ENCODE peak calls at places on chromosome 4, in ten cellular contexts. One of them, this sample, is unnamed.

GRCh38 chr4:72318771-72319170 is 250.2 kb downstream of the ADAMTS3 start:
- DNase-seq in GM04503: no peak
- DNase-seq in NCI-H748 treated with DMSO at 0.1 percent for 48 hours: no peak
- DNase-seq in body of pancreas: no peak
- DNase-seq in stimulated activated CD4-positive, alpha-beta T cell treated with anti-CD3 and anti-CD28 coated beads, Interleukin-1b, Interleukin-23, amount 100 ng/mL, for 24 hours: no peak
- DNase-seq in fibroblast of pulmonary artery: no peak
- DNase-seq in amygdala: no peak
- DNase-seq in HS-5: no peak
- DNase-seq in choroid plexus epithelial cell: no peak
- DNase-seq in GDM1: no peak
- DNase-seq in this sample: no peak

GRCh38 chr4:6112606-6113290 is 87.6 kb downstream of the JAKMIP1 start:
- DNase-seq in fibroblast of pulmonary artery: no peak
- DNase-seq in HS-5: no peak
- DNase-seq in body of pancreas: no peak
- DNase-seq in GDM1: no peak
- DNase-seq in NCI-H748 treated with DMSO at 0.1 percent for 48 hours: no peak
- DNase-seq in amygdala: no peak
- DNase-seq in stimulated activated CD4-positive, alpha-beta T cell treated with anti-CD3 and anti-CD28 coated beads, Interleukin-1b, Interleukin-23, amount 100 ng/mL, for 24 hours: no peak
- DNase-seq in GM04503: no peak
- DNase-seq in choroid plexus epithelial cell: no peak
- DNase-seq in this sample: no peak

GRCh38 chr4:56817840-56818491 is 3.5 kb downstream of the SPINK2 start:
- DNase-seq in fibroblast of pulmonary artery: no peak
- DNase-seq in HS-5: no peak
- DNase-seq in GM04503: no peak
- DNase-seq in choroid plexus epithelial cell: no peak
- DNase-seq in GDM1: no peak
- DNase-seq in NCI-H748 treated with DMSO at 0.1 percent for 48 hours: no peak
- DNase-seq in amygdala: no peak
- DNase-seq in body of pancreas: no peak
- DNase-seq in stimulated activated CD4-positive, alpha-beta T cell treated with anti-CD3 and anti-CD28 coated beads, Interleukin-1b, Interleukin-23, amount 100 ng/mL, for 24 hours: no peak
- DNase-seq in this sample: no peak

GRCh38 chr4:187602339-187603092 is 393.1 kb upstream of the ZFP42 start:
- DNase-seq in stimulated activated CD4-positive, alpha-beta T cell treated with anti-CD3 and anti-CD28 coated beads, Interleukin-1b, Interleukin-23, amount 100 ng/mL, for 24 hours: no peak
- DNase-seq in GM04503: peak; percentile 56
- DNase-seq in fibroblast of pulmonary artery: peak; percentile 60
- DNase-seq in NCI-H748 treated with DMSO at 0.1 percent for 48 hours: no peak
- DNase-seq in amygdala: no peak
- DNase-seq in body of pancreas: no peak
- DNase-seq in HS-5: no peak
- DNase-seq in GDM1: no peak
- DNase-seq in choroid plexus epithelial cell: peak; percentile 27
- DNase-seq in this sample: no peak

GRCh38 chr4:81688085-81688484 is 216.4 kb upstream of the RASGEF1B start:
- DNase-seq in body of pancreas: no peak
- DNase-seq in choroid plexus epithelial cell: peak; percentile 48
- DNase-seq in amygdala: no peak
- DNase-seq in GM04503: no peak
- DNase-seq in stimulated activated CD4-positive, alpha-beta T cell treated with anti-CD3 and anti-CD28 coated beads, Interleukin-1b, Interleukin-23, amount 100 ng/mL, for 24 hours: no peak
- DNase-seq in GDM1: no peak
- DNase-seq in fibroblast of pulmonary artery: peak; percentile 22
- DNase-seq in HS-5: no peak
- DNase-seq in NCI-H748 treated with DMSO at 0.1 percent for 48 hours: no peak
- DNase-seq in this sample: no peak

GRCh38 chr4:165874072-165874798 is 1.2 kb downstream of the TLL1 start:
- DNase-seq in body of pancreas: peak; percentile 28
- DNase-seq in choroid plexus epithelial cell: no peak
- DNase-seq in fibroblast of pulmonary artery: peak; percentile 18
- DNase-seq in amygdala: no peak
- DNase-seq in GM04503: no peak
- DNase-seq in stimulated activated CD4-positive, alpha-beta T cell treated with anti-CD3 and anti-CD28 coated beads, Interleukin-1b, Interleukin-23, amount 100 ng/mL, for 24 hours: no peak
- DNase-seq in HS-5: no peak
- DNase-seq in NCI-H748 treated with DMSO at 0.1 percent for 48 hours: peak; percentile 32
- DNase-seq in GDM1: no peak
- DNase-seq in this sample: no peak

GRCh38 chr4:140858897-140859296 is 102.7 kb upstream of the TBC1D9 start:
- DNase-seq in choroid plexus epithelial cell: peak; percentile 37
- DNase-seq in GM04503: no peak
- DNase-seq in GDM1: no peak
- DNase-seq in amygdala: no peak
- DNase-seq in body of pancreas: no peak
- DNase-seq in fibroblast of pulmonary artery: no peak
- DNase-seq in NCI-H748 treated with DMSO at 0.1 percent for 48 hours: no peak
- DNase-seq in stimulated activated CD4-positive, alpha-beta T cell treated with anti-CD3 and anti-CD28 coated beads, Interleukin-1b, Interleukin-23, amount 100 ng/mL, for 24 hours: no peak
- DNase-seq in HS-5: no peak
- DNase-seq in this sample: no peak

GRCh38 chr4:107824367-107825071 is at the start of gene SGMS2:
- DNase-seq in stimulated activated CD4-positive, alpha-beta T cell treated with anti-CD3 and anti-CD28 coated beads, Interleukin-1b, Interleukin-23, amount 100 ng/mL, for 24 hours: peak; percentile 44
- DNase-seq in GDM1: no peak
- DNase-seq in choroid plexus epithelial cell: peak; percentile 81
- DNase-seq in amygdala: peak; percentile 33
- DNase-seq in body of pancreas: peak; percentile 93
- DNase-seq in fibroblast of pulmonary artery: peak; percentile 89
- DNase-seq in NCI-H748 treated with DMSO at 0.1 percent for 48 hours: peak; percentile 11
- DNase-seq in HS-5: peak; percentile 67
- DNase-seq in GM04503: peak; percentile 61
- DNase-seq in this sample: peak; percentile 44

GRCh38 chr4:184895012-184895795 is 69.4 kb upstream of the ACSL1 start:
- DNase-seq in HS-5: no peak
- DNase-seq in GM04503: no peak
- DNase-seq in body of pancreas: no peak
- DNase-seq in amygdala: no peak
- DNase-seq in NCI-H748 treated with DMSO at 0.1 percent for 48 hours: no peak
- DNase-seq in GDM1: peak; percentile 48
- DNase-seq in stimulated activated CD4-positive, alpha-beta T cell treated with anti-CD3 and anti-CD28 coated beads, Interleukin-1b, Interleukin-23, amount 100 ng/mL, for 24 hours: no peak
- DNase-seq in choroid plexus epithelial cell: no peak
- DNase-seq in fibroblast of pulmonary artery: no peak
- DNase-seq in this sample: no peak

GRCh38 chr4:146453192-146453591 is 68.5 kb downstream of the SLC10A7 start:
- DNase-seq in choroid plexus epithelial cell: no peak
- DNase-seq in GM04503: no peak
- DNase-seq in HS-5: no peak
- DNase-seq in NCI-H748 treated with DMSO at 0.1 percent for 48 hours: no peak
- DNase-seq in amygdala: no peak
- DNase-seq in body of pancreas: no peak
- DNase-seq in stimulated activated CD4-positive, alpha-beta T cell treated with anti-CD3 and anti-CD28 coated beads, Interleukin-1b, Interleukin-23, amount 100 ng/mL, for 24 hours: no peak
- DNase-seq in GDM1: no peak
- DNase-seq in fibroblast of pulmonary artery: no peak
- DNase-seq in this sample: no peak

GRCh38 chr4:153207561-153207960 is 3.3 kb downstream of the TRIM2 start:
- DNase-seq in fibroblast of pulmonary artery: peak; percentile 38
- DNase-seq in HS-5: no peak
- DNase-seq in NCI-H748 treated with DMSO at 0.1 percent for 48 hours: no peak
- DNase-seq in amygdala: no peak
- DNase-seq in GDM1: no peak
- DNase-seq in choroid plexus epithelial cell: peak; percentile 41
- DNase-seq in body of pancreas: peak; percentile 66
- DNase-seq in GM04503: no peak
- DNase-seq in stimulated activated CD4-positive, alpha-beta T cell treated with anti-CD3 and anti-CD28 coated beads, Interleukin-1b, Interleukin-23, amount 100 ng/mL, for 24 hours: no peak
- DNase-seq in this sample: no peak

GRCh38 chr4:151324449-151325319 is 721 bp downstream of the SH3D19 start:
- DNase-seq in GM04503: no peak
- DNase-seq in GDM1: no peak
- DNase-seq in NCI-H748 treated with DMSO at 0.1 percent for 48 hours: peak; percentile 34
- DNase-seq in fibroblast of pulmonary artery: peak; percentile 30
- DNase-seq in choroid plexus epithelial cell: peak; percentile 23
- DNase-seq in stimulated activated CD4-positive, alpha-beta T cell treated with anti-CD3 and anti-CD28 coated beads, Interleukin-1b, Interleukin-23, amount 100 ng/mL, for 24 hours: no peak
- DNase-seq in body of pancreas: peak; percentile 70
- DNase-seq in HS-5: no peak
- DNase-seq in amygdala: peak; percentile 15
- DNase-seq in this sample: no peak

GRCh38 chr4:82005153-82005552 is 368.6 kb downstream of the HNRNPD start:
- DNase-seq in GM04503: no peak
- DNase-seq in amygdala: no peak
- DNase-seq in NCI-H748 treated with DMSO at 0.1 percent for 48 hours: no peak
- DNase-seq in choroid plexus epithelial cell: peak; percentile 2
- DNase-seq in HS-5: no peak
- DNase-seq in GDM1: no peak
- DNase-seq in body of pancreas: no peak
- DNase-seq in fibroblast of pulmonary artery: no peak
- DNase-seq in stimulated activated CD4-positive, alpha-beta T cell treated with anti-CD3 and anti-CD28 coated beads, Interleukin-1b, Interleukin-23, amount 100 ng/mL, for 24 hours: no peak
- DNase-seq in this sample: no peak

GRCh38 chr4:166324321-166324720 is 451.3 kb downstream of the TLL1 start:
- DNase-seq in stimulated activated CD4-positive, alpha-beta T cell treated with anti-CD3 and anti-CD28 coated beads, Interleukin-1b, Interleukin-23, amount 100 ng/mL, for 24 hours: no peak
- DNase-seq in GDM1: peak; percentile 1
- DNase-seq in NCI-H748 treated with DMSO at 0.1 percent for 48 hours: peak; percentile 19
- DNase-seq in fibroblast of pulmonary artery: peak; percentile 38
- DNase-seq in amygdala: no peak
- DNase-seq in body of pancreas: peak; percentile 46
- DNase-seq in GM04503: no peak
- DNase-seq in choroid plexus epithelial cell: peak; percentile 54
- DNase-seq in HS-5: no peak
- DNase-seq in this sample: no peak

GRCh38 chr4:77454858-77455257 is 150.8 kb upstream of the CXCL13 start:
- DNase-seq in body of pancreas: no peak
- DNase-seq in NCI-H748 treated with DMSO at 0.1 percent for 48 hours: no peak
- DNase-seq in fibroblast of pulmonary artery: peak; percentile 14
- DNase-seq in GDM1: no peak
- DNase-seq in GM04503: no peak
- DNase-seq in amygdala: no peak
- DNase-seq in choroid plexus epithelial cell: peak; percentile 12
- DNase-seq in HS-5: no peak
- DNase-seq in stimulated activated CD4-positive, alpha-beta T cell treated with anti-CD3 and anti-CD28 coated beads, Interleukin-1b, Interleukin-23, amount 100 ng/mL, for 24 hours: no peak
- DNase-seq in this sample: no peak

GRCh38 chr4:54165438-54165837 is 63.7 kb upstream of the PDGFRA start:
- DNase-seq in body of pancreas: no peak
- DNase-seq in GM04503: peak; percentile 95
- DNase-seq in HS-5: peak; percentile 87
- DNase-seq in choroid plexus epithelial cell: peak; percentile 92
- DNase-seq in fibroblast of pulmonary artery: peak; percentile 93
- DNase-seq in NCI-H748 treated with DMSO at 0.1 percent for 48 hours: no peak
- DNase-seq in GDM1: no peak
- DNase-seq in stimulated activated CD4-positive, alpha-beta T cell treated with anti-CD3 and anti-CD28 coated beads, Interleukin-1b, Interleukin-23, amount 100 ng/mL, for 24 hours: no peak
- DNase-seq in amygdala: no peak
- DNase-seq in this sample: peak; percentile 86

GRCh38 chr4:99572527-99573240 is 1.9 kb upstream of the MTTP start:
- DNase-seq in NCI-H748 treated with DMSO at 0.1 percent for 48 hours: no peak
- DNase-seq in amygdala: no peak
- DNase-seq in GDM1: no peak
- DNase-seq in HS-5: no peak
- DNase-seq in choroid plexus epithelial cell: no peak
- DNase-seq in stimulated activated CD4-positive, alpha-beta T cell treated with anti-CD3 and anti-CD28 coated beads, Interleukin-1b, Interleukin-23, amount 100 ng/mL, for 24 hours: no peak
- DNase-seq in GM04503: no peak
- DNase-seq in body of pancreas: no peak
- DNase-seq in fibroblast of pulmonary artery: no peak
- DNase-seq in this sample: no peak

GRCh38 chr4:183478123-183478522 is 26.7 kb upstream of the ING2 start:
- DNase-seq in amygdala: no peak
- DNase-seq in GM04503: no peak
- DNase-seq in choroid plexus epithelial cell: no peak
- DNase-seq in fibroblast of pulmonary artery: no peak
- DNase-seq in body of pancreas: no peak
- DNase-seq in GDM1: no peak
- DNase-seq in stimulated activated CD4-positive, alpha-beta T cell treated with anti-CD3 and anti-CD28 coated beads, Interleukin-1b, Interleukin-23, amount 100 ng/mL, for 24 hours: no peak
- DNase-seq in NCI-H748 treated with DMSO at 0.1 percent for 48 hours: no peak
- DNase-seq in HS-5: no peak
- DNase-seq in this sample: no peak

GRCh38 chr4:189084671-189085070 is 856.0 kb upstream of the FRG1 start:
- DNase-seq in body of pancreas: no peak
- DNase-seq in stimulated activated CD4-positive, alpha-beta T cell treated with anti-CD3 and anti-CD28 coated beads, Interleukin-1b, Interleukin-23, amount 100 ng/mL, for 24 hours: no peak
- DNase-seq in NCI-H748 treated with DMSO at 0.1 percent for 48 hours: no peak
- DNase-seq in GDM1: no peak
- DNase-seq in choroid plexus epithelial cell: no peak
- DNase-seq in amygdala: no peak
- DNase-seq in HS-5: no peak
- DNase-seq in fibroblast of pulmonary artery: no peak
- DNase-seq in GM04503: no peak
- DNase-seq in this sample: no peak

GRCh38 chr4:160498211-160498610 is 1395.3 kb downstream of the RAPGEF2 start:
- DNase-seq in GM04503: no peak
- DNase-seq in choroid plexus epithelial cell: no peak
- DNase-seq in fibroblast of pulmonary artery: no peak
- DNase-seq in stimulated activated CD4-positive, alpha-beta T cell treated with anti-CD3 and anti-CD28 coated beads, Interleukin-1b, Interleukin-23, amount 100 ng/mL, for 24 hours: no peak
- DNase-seq in body of pancreas: no peak
- DNase-seq in HS-5: no peak
- DNase-seq in NCI-H748 treated with DMSO at 0.1 percent for 48 hours: no peak
- DNase-seq in amygdala: no peak
- DNase-seq in GDM1: no peak
- DNase-seq in this sample: no peak

GRCh38 chr4:173139561-173139960 is 29.1 kb upstream of the GALNT7 start:
- DNase-seq in GM04503: no peak
- DNase-seq in HS-5: no peak
- DNase-seq in stimulated activated CD4-positive, alpha-beta T cell treated with anti-CD3 and anti-CD28 coated beads, Interleukin-1b, Interleukin-23, amount 100 ng/mL, for 24 hours: no peak
- DNase-seq in amygdala: no peak
- DNase-seq in fibroblast of pulmonary artery: no peak
- DNase-seq in choroid plexus epithelial cell: no peak
- DNase-seq in GDM1: no peak
- DNase-seq in body of pancreas: no peak
- DNase-seq in NCI-H748 treated with DMSO at 0.1 percent for 48 hours: no peak
- DNase-seq in this sample: no peak

GRCh38 chr4:186554890-186555827 is at the start of gene MTNR1A:
- DNase-seq in NCI-H748 treated with DMSO at 0.1 percent for 48 hours: no peak
- DNase-seq in stimulated activated CD4-positive, alpha-beta T cell treated with anti-CD3 and anti-CD28 coated beads, Interleukin-1b, Interleukin-23, amount 100 ng/mL, for 24 hours: no peak
- DNase-seq in GM04503: no peak
- DNase-seq in body of pancreas: peak; percentile 37
- DNase-seq in choroid plexus epithelial cell: peak; percentile 13
- DNase-seq in fibroblast of pulmonary artery: peak; percentile 6
- DNase-seq in amygdala: no peak
- DNase-seq in HS-5: no peak
- DNase-seq in GDM1: no peak
- DNase-seq in this sample: no peak

GRCh38 chr4:99234331-99235010 is 15.4 kb upstream of the ADH6 start:
- DNase-seq in stimulated activated CD4-positive, alpha-beta T cell treated with anti-CD3 and anti-CD28 coated beads, Interleukin-1b, Interleukin-23, amount 100 ng/mL, for 24 hours: no peak
- DNase-seq in HS-5: no peak
- DNase-seq in GDM1: no peak
- DNase-seq in NCI-H748 treated with DMSO at 0.1 percent for 48 hours: no peak
- DNase-seq in GM04503: peak; percentile 3
- DNase-seq in amygdala: no peak
- DNase-seq in body of pancreas: no peak
- DNase-seq in choroid plexus epithelial cell: no peak
- DNase-seq in fibroblast of pulmonary artery: no peak
- DNase-seq in this sample: no peak

GRCh38 chr4:38805530-38806145 is 1.0 kb upstream of the TLR1 start:
- DNase-seq in stimulated activated CD4-positive, alpha-beta T cell treated with anti-CD3 and anti-CD28 coated beads, Interleukin-1b, Interleukin-23, amount 100 ng/mL, for 24 hours: no peak
- DNase-seq in HS-5: no peak
- DNase-seq in fibroblast of pulmonary artery: peak; percentile 62
- DNase-seq in body of pancreas: no peak
- DNase-seq in NCI-H748 treated with DMSO at 0.1 percent for 48 hours: no peak
- DNase-seq in amygdala: no peak
- DNase-seq in GDM1: peak; percentile 60
- DNase-seq in GM04503: no peak
- DNase-seq in choroid plexus epithelial cell: peak; percentile 27
- DNase-seq in this sample: no peak

GRCh38 chr4:75289843-75290616 is 224.2 kb downstream of the RCHY1 start:
- DNase-seq in amygdala: no peak
- DNase-seq in GDM1: no peak
- DNase-seq in GM04503: no peak
- DNase-seq in HS-5: no peak
- DNase-seq in stimulated activated CD4-positive, alpha-beta T cell treated with anti-CD3 and anti-CD28 coated beads, Interleukin-1b, Interleukin-23, amount 100 ng/mL, for 24 hours: no peak
- DNase-seq in NCI-H748 treated with DMSO at 0.1 percent for 48 hours: peak; percentile 97
- DNase-seq in fibroblast of pulmonary artery: peak; percentile 12
- DNase-seq in body of pancreas: peak; percentile 9
- DNase-seq in choroid plexus epithelial cell: no peak
- DNase-seq in this sample: no peak

GRCh38 chr4:174107749-174108354 is 175.6 kb downstream of the FBXO8 start:
- DNase-seq in amygdala: no peak
- DNase-seq in GDM1: peak; percentile 6
- DNase-seq in stimulated activated CD4-positive, alpha-beta T cell treated with anti-CD3 and anti-CD28 coated beads, Interleukin-1b, Interleukin-23, amount 100 ng/mL, for 24 hours: no peak
- DNase-seq in GM04503: no peak
- DNase-seq in NCI-H748 treated with DMSO at 0.1 percent for 48 hours: no peak
- DNase-seq in choroid plexus epithelial cell: no peak
- DNase-seq in body of pancreas: no peak
- DNase-seq in HS-5: no peak
- DNase-seq in fibroblast of pulmonary artery: peak; percentile 82
- DNase-seq in this sample: no peak

GRCh38 chr4:40594261-40595178 is 35.1 kb downstream of the RBM47 start:
- DNase-seq in fibroblast of pulmonary artery: peak; percentile 82
- DNase-seq in choroid plexus epithelial cell: peak; percentile 86
- DNase-seq in stimulated activated CD4-positive, alpha-beta T cell treated with anti-CD3 and anti-CD28 coated beads, Interleukin-1b, Interleukin-23, amount 100 ng/mL, for 24 hours: no peak
- DNase-seq in body of pancreas: no peak
- DNase-seq in GDM1: no peak
- DNase-seq in NCI-H748 treated with DMSO at 0.1 percent for 48 hours: no peak
- DNase-seq in GM04503: peak; percentile 69
- DNase-seq in amygdala: no peak
- DNase-seq in HS-5: no peak
- DNase-seq in this sample: peak; percentile 24

This sample was measured in AG04449.